ENCODE peak calls at places on chromosomes 12 and 14, in eight cellular contexts. S is Calu3, X is astrocyte of the spinal cord, R is PC-3, A is neural crest cell, C is A549, Y is NB4, B is omental fat pad. W is an unnamed sample.
A peak's percentile ranks its signal among the peaks of the same experiment; 100 is the strongest.

GRCh38 chr14:92997343-92998061 is 74.6 kb downstream of the CHGA start:
- DNase-seq in X (no peak), A (no peak), R (no peak), C (no peak), B (no peak), Y (no peak), S (no peak), W (no peak)

GRCh38 chr12:47033797-47034555 is 45.4 kb upstream of the PCED1B start:
- DNase-seq in S (no peak), R (peak; percentile 91), A (no peak), B (no peak), X (peak; percentile 26), C (no peak), Y (no peak), W (no peak)

GRCh38 chr12:70840966-70841365 is 79.6 kb downstream of the PTPRR start:
- DNase-seq in X (no peak), R (peak; percentile 82), B (no peak), Y (no peak), C (no peak), A (no peak), S (no peak), W (no peak)

GRCh38 chr14:61559641-61560201 is 135.6 kb upstream of the HIF1A start:
- DNase-seq in A (no peak), X (no peak), R (no peak), C (peak; percentile 98), B (peak; percentile 13), Y (no peak), S (peak; percentile 85), W (no peak)

GRCh38 chr14:37181441-37181840 is 9.0 kb upstream of the SLC25A21 start:
- DNase-seq in X (no peak), Y (no peak), A (no peak), C (no peak), B (no peak), S (no peak), R (no peak), W (no peak)

GRCh38 chr12:57765698-57766463 is 997 bp downstream of the CYP27B1 start:
- DNase-seq in X (no peak), C (no peak), A (no peak), Y (no peak), R (no peak), B (no peak), S (peak; percentile 24), W (no peak)

GRCh38 chr14:50060871-50061663 is 55.3 kb downstream of the VCPKMT start:
- DNase-seq in R (peak; percentile 88), C (peak; percentile 89), B (peak; percentile 63), X (peak; percentile 95), A (no peak), S (peak; percentile 57), Y (peak; percentile 93), W (no peak)

GRCh38 chr12:25976289-25976688 is 17.8 kb downstream of the RASSF8 start:
- DNase-seq in C (no peak), B (no peak), R (no peak), S (no peak), X (peak; percentile 30), A (no peak), Y (no peak), W (no peak)

GRCh38 chr14:24377660-24378059 is 9.7 kb downstream of the NFATC4 start:
- DNase-seq in A (no peak), R (no peak), Y (peak; percentile 29), C (no peak), X (no peak), B (no peak), S (no peak), W (no peak)

GRCh38 chr12:27428466-27428865 is 18.1 kb upstream of the SMCO2 start:
- DNase-seq in S (no peak), X (no peak), C (no peak), Y (no peak), B (no peak), R (no peak), A (no peak), W (no peak)

GRCh38 chr12:69846976-69847375 is 21.9 kb downstream of the MYRFL start:
- DNase-seq in X (no peak), A (no peak), B (no peak), S (no peak), Y (no peak), R (no peak), C (no peak), W (no peak)

GRCh38 chr14:34059037-34059924 is 108.4 kb upstream of the EGLN3 start:
- DNase-seq in R (no peak), C (no peak), S (no peak), A (no peak), Y (no peak), X (no peak), B (no peak), W (no peak)

GRCh38 chr12:124592050-124592449 is 24.6 kb upstream of the NCOR2 start:
- DNase-seq in A (no peak), X (peak; percentile 74), B (no peak), C (no peak), S (no peak), R (peak; percentile 82), Y (no peak), W (no peak)

GRCh38 chr12:124742702-124743101 is 121.0 kb downstream of the SCARB1 start:
- DNase-seq in C (no peak), X (no peak), A (no peak), R (no peak), B (no peak), Y (no peak), S (no peak), W (no peak)

GRCh38 chr14:91415794-91416743 is 1.6 kb downstream of the CCDC88C start:
- DNase-seq in X (no peak), Y (peak; percentile 79), S (no peak), B (no peak), R (peak; percentile 70), A (no peak), C (no peak), W (no peak)

GRCh38 chr12:45648070-45648469 is 81.4 kb upstream of the ARID2 start:
- DNase-seq in B (no peak), X (no peak), A (no peak), Y (no peak), S (no peak), R (no peak), C (no peak), W (no peak)

GRCh38 chr12:96906498-96906848 is 584 bp upstream of the NEDD1 start:
- DNase-seq in B (no peak), X (peak; percentile 9), R (no peak), S (no peak), A (no peak), Y (no peak), C (peak; percentile 7), W (no peak)

GRCh38 chr12:94590428-94590827 is 59.9 kb downstream of the TMCC3 start:
- DNase-seq in Y (no peak), X (no peak), R (no peak), C (no peak), A (no peak), B (no peak), S (no peak), W (no peak)

GRCh38 chr12:108570743-108571603 is 8.6 kb downstream of the ISCU start:
- DNase-seq in Y (peak; percentile 70), R (peak; percentile 51), B (no peak), C (no peak), X (peak; percentile 67), S (no peak), A (no peak), W (no peak)

GRCh38 chr14:81252278-81252677 is 31.5 kb upstream of the GTF2A1 start:
- DNase-seq in C (no peak), B (no peak), A (no peak), R (peak; percentile 18), Y (no peak), S (no peak), X (no peak), W (no peak)
- TF ChIP-seq CTCF in C (no peak), B (no peak), A (no peak), R (peak; percentile 54), Y (no peak), S (no peak), X (no peak), W (no peak)

DNA sequence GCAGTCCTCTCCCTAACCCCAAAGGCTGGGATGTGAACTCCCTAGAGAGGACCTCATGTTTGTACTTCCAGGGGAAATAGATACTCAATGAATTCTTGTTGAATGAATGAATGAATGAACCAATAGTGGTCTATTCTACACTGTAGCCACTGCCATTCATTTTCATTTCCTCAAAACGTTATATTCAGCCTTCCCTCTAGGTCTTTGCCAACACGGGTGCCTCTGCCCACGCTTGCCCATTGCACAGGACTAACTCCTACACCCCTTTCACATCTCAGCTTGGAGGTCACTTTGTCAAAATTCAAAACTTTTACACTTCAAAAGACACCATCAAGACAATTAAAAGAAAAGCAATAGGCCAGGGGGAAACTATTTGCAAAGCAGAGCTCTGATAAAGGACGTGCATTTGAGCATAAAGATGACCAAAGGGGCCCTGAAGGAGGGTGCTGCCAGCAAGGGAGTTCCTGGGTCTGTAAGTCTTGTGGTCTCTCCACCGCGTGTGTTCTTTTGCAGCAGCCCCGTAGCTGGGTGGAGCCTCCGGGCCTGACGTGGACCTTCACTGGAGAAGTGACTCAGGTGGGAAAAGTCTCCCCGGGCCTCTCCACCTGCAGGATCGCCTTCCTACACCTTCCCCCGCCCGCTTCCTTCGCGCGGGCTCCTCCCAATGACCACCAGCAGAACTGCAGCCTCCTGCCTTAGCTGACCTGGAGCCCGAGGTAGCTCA is 31.5 kb downstream of the TMEM63C start:
- DNase-seq in C (peak; percentile 72), S (peak; percentile 81), X (peak; percentile 5), A (peak; percentile 49), Y (peak; percentile 35), B (no peak), R (peak; percentile 95), W (peak; percentile 71)
- TF ChIP-seq CTCF in C (peak; percentile 47), S (peak; percentile 66), X (peak; percentile 77), A (peak; percentile 70), Y (peak; percentile 76), B (no peak), R (peak; percentile 97), W (peak; percentile 78)

GRCh38 chr12:126139355-126139754 is 1074.1 kb downstream of the AACS start:
- DNase-seq in A (no peak), X (no peak), S (no peak), R (no peak), B (no peak), C (no peak), Y (peak; percentile 7), W (no peak)
- TF ChIP-seq CTCF in A (peak; percentile 27), X (peak; percentile 5), S (no peak), R (peak; percentile 42), B (no peak), C (no peak), Y (peak; percentile 23), W (peak; percentile 2)

GRCh38 chr12:91106283-91106682 is 5.0 kb downstream of the LUM start:
- DNase-seq in A (no peak), B (no peak), X (no peak), S (no peak), C (no peak), Y (no peak), R (no peak), W (no peak)

GRCh38 chr12:91108196-91108595 is 3.1 kb downstream of the LUM start:
- DNase-seq in X (no peak), S (no peak), Y (no peak), C (no peak), R (no peak), A (no peak), B (no peak), W (no peak)

GRCh38 chr12:91105807-91106206 is 5.5 kb downstream of the LUM start:
- DNase-seq in Y (no peak), X (no peak), C (no peak), S (no peak), R (no peak), B (no peak), A (no peak), W (no peak)

GRCh38 chr12:91111366-91112321 is at the start of gene LUM:
- DNase-seq in X (peak; percentile 72), B (no peak), R (peak; percentile 27), S (no peak), C (no peak), A (no peak), Y (no peak), W (no peak)

GRCh38 chr12:91109148-91109564 is 2.1 kb downstream of the LUM start:
- DNase-seq in X (peak; percentile 78), S (peak; percentile 88), C (no peak), A (peak; percentile 44), Y (peak; percentile 68), R (peak; percentile 83), B (peak; percentile 70), W (no peak)
- TF ChIP-seq CTCF in X (peak; percentile 70), S (peak; percentile 85), C (peak; percentile 36), A (peak; percentile 77), Y (peak; percentile 92), R (peak; percentile 90), B (no peak), W (no peak)

W was measured in D721Med.